ENCODE peak calls at places on chromosomes 12 and 14, in eight cellular contexts. One of them, this sample, is unnamed.
A peak's percentile ranks its signal among the peaks of the same experiment; 100 is the strongest.

GRCh38 chr12:49954863-49955830 is 4.6 kb downstream of the AQP2 start:
- DNase-seq in stimulated activated CD4-positive, alpha-beta T cell treated with anti-CD3 and anti-CD28 coated beads, Interleukin-12 subunit alpha, Interleukin-12 subunit beta, amount 100 ng/mL, for 24 hours: no peak
- DNase-seq in mucosa of gallbladder: no peak
- DNase-seq in AG08395: no peak
- DNase-seq in WTC11: no peak
- DNase-seq in AG04450: no peak
- DNase-seq in nucleus accumbens: no peak
- DNase-seq in GM04504: no peak
- DNase-seq in this sample: no peak

GRCh38 chr12:57521475-57522018 is 1.1 kb upstream of the MBD6 start:
- DNase-seq in WTC11: peak; percentile 46
- DNase-seq in nucleus accumbens: peak; percentile 47
- DNase-seq in stimulated activated CD4-positive, alpha-beta T cell treated with anti-CD3 and anti-CD28 coated beads, Interleukin-12 subunit alpha, Interleukin-12 subunit beta, amount 100 ng/mL, for 24 hours: no peak
- DNase-seq in AG04450: no peak
- DNase-seq in GM04504: no peak
- DNase-seq in AG08395: no peak
- DNase-seq in mucosa of gallbladder: peak; percentile 28
- DNase-seq in this sample: no peak

GRCh38 chr12:92297932-92298681 is 152.5 kb upstream of the BTG1 start:
- DNase-seq in mucosa of gallbladder: peak; percentile 13
- DNase-seq in WTC11: no peak
- DNase-seq in stimulated activated CD4-positive, alpha-beta T cell treated with anti-CD3 and anti-CD28 coated beads, Interleukin-12 subunit alpha, Interleukin-12 subunit beta, amount 100 ng/mL, for 24 hours: no peak
- DNase-seq in AG08395: peak; percentile 82
- DNase-seq in AG04450: peak; percentile 33
- DNase-seq in GM04504: peak; percentile 60
- DNase-seq in nucleus accumbens: no peak
- DNase-seq in this sample: no peak

GRCh38 chr12:5083955-5084849 is 40.5 kb downstream of the KCNA5 start:
- DNase-seq in AG04450: no peak
- DNase-seq in stimulated activated CD4-positive, alpha-beta T cell treated with anti-CD3 and anti-CD28 coated beads, Interleukin-12 subunit alpha, Interleukin-12 subunit beta, amount 100 ng/mL, for 24 hours: no peak
- DNase-seq in GM04504: no peak
- DNase-seq in AG08395: peak; percentile 74
- DNase-seq in mucosa of gallbladder: peak; percentile 37
- DNase-seq in nucleus accumbens: peak; percentile 68
- DNase-seq in WTC11: no peak
- DNase-seq in this sample: peak; percentile 79

GRCh38 chr14:61706096-61706690 is 10.9 kb downstream of the HIF1A start:
- DNase-seq in nucleus accumbens: no peak
- DNase-seq in GM04504: no peak
- DNase-seq in stimulated activated CD4-positive, alpha-beta T cell treated with anti-CD3 and anti-CD28 coated beads, Interleukin-12 subunit alpha, Interleukin-12 subunit beta, amount 100 ng/mL, for 24 hours: no peak
- DNase-seq in AG08395: no peak
- DNase-seq in mucosa of gallbladder: no peak
- DNase-seq in WTC11: no peak
- DNase-seq in AG04450: no peak
- DNase-seq in this sample: no peak

GRCh38 chr14:31749275-31749674 is 188.1 kb downstream of the NUBPL start:
- DNase-seq in GM04504: no peak
- DNase-seq in WTC11: no peak
- DNase-seq in mucosa of gallbladder: no peak
- DNase-seq in AG08395: no peak
- DNase-seq in nucleus accumbens: no peak
- DNase-seq in stimulated activated CD4-positive, alpha-beta T cell treated with anti-CD3 and anti-CD28 coated beads, Interleukin-12 subunit alpha, Interleukin-12 subunit beta, amount 100 ng/mL, for 24 hours: no peak
- DNase-seq in AG04450: no peak
- DNase-seq in this sample: no peak

GRCh38 chr12:29762637-29763300 is 21.0 kb downstream of the TMTC1 start:
- DNase-seq in stimulated activated CD4-positive, alpha-beta T cell treated with anti-CD3 and anti-CD28 coated beads, Interleukin-12 subunit alpha, Interleukin-12 subunit beta, amount 100 ng/mL, for 24 hours: no peak
- DNase-seq in nucleus accumbens: peak; percentile 19
- DNase-seq in AG04450: no peak
- DNase-seq in GM04504: no peak
- DNase-seq in WTC11: no peak
- DNase-seq in mucosa of gallbladder: peak; percentile 32
- DNase-seq in AG08395: no peak
- DNase-seq in this sample: no peak

GRCh38 chr14:104731249-104731924 is 7.4 kb downstream of the ADSS1 start:
- DNase-seq in AG08395: no peak
- DNase-seq in AG04450: no peak
- DNase-seq in GM04504: no peak
- DNase-seq in stimulated activated CD4-positive, alpha-beta T cell treated with anti-CD3 and anti-CD28 coated beads, Interleukin-12 subunit alpha, Interleukin-12 subunit beta, amount 100 ng/mL, for 24 hours: no peak
- DNase-seq in WTC11: peak; percentile 54
- DNase-seq in mucosa of gallbladder: no peak
- DNase-seq in nucleus accumbens: no peak
- DNase-seq in this sample: no peak

GRCh38 chr12:119713551-119714031 is 45.7 kb downstream of the PRKAB1 start:
- DNase-seq in stimulated activated CD4-positive, alpha-beta T cell treated with anti-CD3 and anti-CD28 coated beads, Interleukin-12 subunit alpha, Interleukin-12 subunit beta, amount 100 ng/mL, for 24 hours: no peak
- DNase-seq in mucosa of gallbladder: no peak
- DNase-seq in AG04450: no peak
- DNase-seq in WTC11: no peak
- DNase-seq in AG08395: no peak
- DNase-seq in nucleus accumbens: peak; percentile 27
- DNase-seq in GM04504: no peak
- DNase-seq in this sample: no peak

GRCh38 chr12:54016478-54016964 is 7.7 kb downstream of the HOXC8 start:
- DNase-seq in WTC11: no peak
- DNase-seq in stimulated activated CD4-positive, alpha-beta T cell treated with anti-CD3 and anti-CD28 coated beads, Interleukin-12 subunit alpha, Interleukin-12 subunit beta, amount 100 ng/mL, for 24 hours: no peak
- DNase-seq in AG04450: no peak
- DNase-seq in AG08395: peak; percentile 73
- DNase-seq in mucosa of gallbladder: no peak
- DNase-seq in GM04504: peak; percentile 85
- DNase-seq in nucleus accumbens: no peak
- DNase-seq in this sample: no peak

GRCh38 chr14:24315243-24315806 is 4.0 kb downstream of the LTB4R start:
- DNase-seq in AG08395: no peak
- DNase-seq in WTC11: no peak
- DNase-seq in nucleus accumbens: no peak
- DNase-seq in GM04504: no peak
- DNase-seq in mucosa of gallbladder: no peak
- DNase-seq in stimulated activated CD4-positive, alpha-beta T cell treated with anti-CD3 and anti-CD28 coated beads, Interleukin-12 subunit alpha, Interleukin-12 subunit beta, amount 100 ng/mL, for 24 hours: no peak
- DNase-seq in AG04450: no peak
- DNase-seq in this sample: no peak

GRCh38 chr14:18660585-18660922 is 59.6 kb downstream of the OR11H12 start:
- DNase-seq in AG04450: no peak
- DNase-seq in GM04504: no peak
- DNase-seq in WTC11: no peak
- DNase-seq in stimulated activated CD4-positive, alpha-beta T cell treated with anti-CD3 and anti-CD28 coated beads, Interleukin-12 subunit alpha, Interleukin-12 subunit beta, amount 100 ng/mL, for 24 hours: no peak
- DNase-seq in AG08395: no peak
- DNase-seq in mucosa of gallbladder: no peak
- DNase-seq in nucleus accumbens: no peak
- DNase-seq in this sample: no peak

GRCh38 chr14:38207830-38208815 is at the start of gene SSTR1:
- DNase-seq in GM04504: no peak
- DNase-seq in mucosa of gallbladder: peak; percentile 85
- DNase-seq in AG04450: no peak
- DNase-seq in nucleus accumbens: peak; percentile 41
- DNase-seq in stimulated activated CD4-positive, alpha-beta T cell treated with anti-CD3 and anti-CD28 coated beads, Interleukin-12 subunit alpha, Interleukin-12 subunit beta, amount 100 ng/mL, for 24 hours: no peak
- DNase-seq in WTC11: peak; percentile 38
- DNase-seq in AG08395: no peak
- DNase-seq in this sample: no peak

GRCh38 chr12:125340791-125341190 is 275.6 kb downstream of the AACS start:
- DNase-seq in stimulated activated CD4-positive, alpha-beta T cell treated with anti-CD3 and anti-CD28 coated beads, Interleukin-12 subunit alpha, Interleukin-12 subunit beta, amount 100 ng/mL, for 24 hours: no peak
- DNase-seq in GM04504: peak; percentile 38
- DNase-seq in nucleus accumbens: peak; percentile 22
- DNase-seq in WTC11: no peak
- DNase-seq in AG08395: peak; percentile 12
- DNase-seq in mucosa of gallbladder: peak; percentile 26
- DNase-seq in AG04450: no peak
- DNase-seq in this sample: peak; percentile 29